ENCODE peak calls at places on chromosomes 16 and 17, in ten cellular contexts. One of them, this sample, is unnamed.

GRCh38 chr16:73864868-73865267 is 431.7 kb upstream of the PSMD7 start:
- DNase-seq in NCI-H1436 treated with DMSO at 0.1 percent for 48 hours: no peak
- DNase-seq in T-helper 1 cell: no peak
- DNase-seq in HAP-1: no peak
- DNase-seq in stimulated activated CD8-positive, alpha-beta memory T cell treated with anti-CD3 and anti-CD28 coated beads, Interleukin-15, amount 100 ng/mL, for 4 hours: no peak
- DNase-seq in NCI-H1092 treated with DMSO at 0.1 percent for 48 hours: no peak
- DNase-seq in stimulated activated naive CD4-positive, alpha-beta T cell: no peak
- DNase-seq in HL-60: no peak
- DNase-seq in nucleus accumbens: no peak
- DNase-seq in Right ventricle myocardium superior: no peak
- DNase-seq in this sample: no peak

GRCh38 chr16:67537270-67537635 is 8.6 kb downstream of the RIPOR1 start:
- DNase-seq in NCI-H1436 treated with DMSO at 0.1 percent for 48 hours: no peak
- DNase-seq in T-helper 1 cell: no peak
- DNase-seq in HAP-1: no peak
- DNase-seq in stimulated activated CD8-positive, alpha-beta memory T cell treated with anti-CD3 and anti-CD28 coated beads, Interleukin-15, amount 100 ng/mL, for 4 hours: no peak
- DNase-seq in NCI-H1092 treated with DMSO at 0.1 percent for 48 hours: no peak
- DNase-seq in stimulated activated naive CD4-positive, alpha-beta T cell: peak
- DNase-seq in HL-60: no peak
- DNase-seq in nucleus accumbens: no peak
- DNase-seq in Right ventricle myocardium superior: peak
- DNase-seq in this sample: no peak

GRCh38 chr16:82063456-82064082 is 28.5 kb downstream of the HSD17B2 start:
- DNase-seq in NCI-H1436 treated with DMSO at 0.1 percent for 48 hours: no peak
- DNase-seq in T-helper 1 cell: no peak
- DNase-seq in HAP-1: no peak
- DNase-seq in stimulated activated CD8-positive, alpha-beta memory T cell treated with anti-CD3 and anti-CD28 coated beads, Interleukin-15, amount 100 ng/mL, for 4 hours: no peak
- DNase-seq in NCI-H1092 treated with DMSO at 0.1 percent for 48 hours: no peak
- DNase-seq in stimulated activated naive CD4-positive, alpha-beta T cell: no peak
- DNase-seq in HL-60: no peak
- DNase-seq in nucleus accumbens: no peak
- DNase-seq in Right ventricle myocardium superior: no peak
- DNase-seq in this sample: no peak

GRCh38 chr17:2691965-2692780 is 19.4 kb downstream of the CLUH start:
- DNase-seq in NCI-H1436 treated with DMSO at 0.1 percent for 48 hours: no peak
- DNase-seq in T-helper 1 cell: no peak
- DNase-seq in HAP-1: no peak
- DNase-seq in stimulated activated CD8-positive, alpha-beta memory T cell treated with anti-CD3 and anti-CD28 coated beads, Interleukin-15, amount 100 ng/mL, for 4 hours: no peak
- DNase-seq in NCI-H1092 treated with DMSO at 0.1 percent for 48 hours: no peak
- DNase-seq in stimulated activated naive CD4-positive, alpha-beta T cell: no peak
- DNase-seq in HL-60: no peak
- DNase-seq in nucleus accumbens: no peak
- DNase-seq in Right ventricle myocardium superior: peak
- DNase-seq in this sample: no peak

GRCh38 chr16:89577055-89577759 is 1.6 kb downstream of the CPNE7 start:
- DNase-seq in NCI-H1436 treated with DMSO at 0.1 percent for 48 hours: no peak
- DNase-seq in T-helper 1 cell: no peak
- DNase-seq in HAP-1: no peak
- DNase-seq in stimulated activated CD8-positive, alpha-beta memory T cell treated with anti-CD3 and anti-CD28 coated beads, Interleukin-15, amount 100 ng/mL, for 4 hours: no peak
- DNase-seq in NCI-H1092 treated with DMSO at 0.1 percent for 48 hours: no peak
- DNase-seq in stimulated activated naive CD4-positive, alpha-beta T cell: no peak
- DNase-seq in HL-60: no peak
- DNase-seq in nucleus accumbens: no peak
- DNase-seq in Right ventricle myocardium superior: no peak
- DNase-seq in this sample: no peak

GRCh38 chr16:5738586-5738985 is 641.0 kb upstream of the EEF2KMT start:
- DNase-seq in NCI-H1436 treated with DMSO at 0.1 percent for 48 hours: no peak
- DNase-seq in T-helper 1 cell: no peak
- DNase-seq in HAP-1: no peak
- DNase-seq in stimulated activated CD8-positive, alpha-beta memory T cell treated with anti-CD3 and anti-CD28 coated beads, Interleukin-15, amount 100 ng/mL, for 4 hours: no peak
- DNase-seq in NCI-H1092 treated with DMSO at 0.1 percent for 48 hours: no peak
- DNase-seq in stimulated activated naive CD4-positive, alpha-beta T cell: no peak
- DNase-seq in HL-60: no peak
- DNase-seq in nucleus accumbens: no peak
- DNase-seq in Right ventricle myocardium superior: no peak
- DNase-seq in this sample: no peak

GRCh38 chr17:42579794-42580551 is 2.4 kb upstream of the PSMC3IP start:
- DNase-seq in NCI-H1436 treated with DMSO at 0.1 percent for 48 hours: no peak
- DNase-seq in T-helper 1 cell: no peak
- DNase-seq in HAP-1: no peak
- DNase-seq in stimulated activated CD8-positive, alpha-beta memory T cell treated with anti-CD3 and anti-CD28 coated beads, Interleukin-15, amount 100 ng/mL, for 4 hours: no peak
- DNase-seq in NCI-H1092 treated with DMSO at 0.1 percent for 48 hours: no peak
- DNase-seq in stimulated activated naive CD4-positive, alpha-beta T cell: no peak
- DNase-seq in HL-60: no peak
- DNase-seq in nucleus accumbens: no peak
- DNase-seq in Right ventricle myocardium superior: no peak
- DNase-seq in this sample: no peak

GRCh38 chr16:30720694-30721093 is 21.7 kb downstream of the SRCAP start:
- DNase-seq in NCI-H1436 treated with DMSO at 0.1 percent for 48 hours: no peak
- DNase-seq in T-helper 1 cell: no peak
- DNase-seq in HAP-1: no peak
- DNase-seq in stimulated activated CD8-positive, alpha-beta memory T cell treated with anti-CD3 and anti-CD28 coated beads, Interleukin-15, amount 100 ng/mL, for 4 hours: no peak
- DNase-seq in NCI-H1092 treated with DMSO at 0.1 percent for 48 hours: no peak
- DNase-seq in stimulated activated naive CD4-positive, alpha-beta T cell: no peak
- DNase-seq in HL-60: no peak
- DNase-seq in nucleus accumbens: no peak
- DNase-seq in Right ventricle myocardium superior: no peak
- DNase-seq in this sample: no peak

GRCh38 chr17:22507823-22508222 is 815.5 kb downstream of the KCNJ18 start:
- DNase-seq in NCI-H1436 treated with DMSO at 0.1 percent for 48 hours: no peak
- DNase-seq in T-helper 1 cell: no peak
- DNase-seq in HAP-1: no peak
- DNase-seq in stimulated activated CD8-positive, alpha-beta memory T cell treated with anti-CD3 and anti-CD28 coated beads, Interleukin-15, amount 100 ng/mL, for 4 hours: no peak
- DNase-seq in NCI-H1092 treated with DMSO at 0.1 percent for 48 hours: no peak
- DNase-seq in stimulated activated naive CD4-positive, alpha-beta T cell: no peak
- DNase-seq in HL-60: no peak
- DNase-seq in nucleus accumbens: no peak
- DNase-seq in Right ventricle myocardium superior: no peak
- DNase-seq in this sample: no peak

GRCh38 chr17:59357929-59358328 is 26.5 kb downstream of the YPEL2 start:
- DNase-seq in NCI-H1436 treated with DMSO at 0.1 percent for 48 hours: no peak
- DNase-seq in T-helper 1 cell: no peak
- DNase-seq in HAP-1: no peak
- DNase-seq in stimulated activated CD8-positive, alpha-beta memory T cell treated with anti-CD3 and anti-CD28 coated beads, Interleukin-15, amount 100 ng/mL, for 4 hours: no peak
- DNase-seq in NCI-H1092 treated with DMSO at 0.1 percent for 48 hours: no peak
- DNase-seq in stimulated activated naive CD4-positive, alpha-beta T cell: no peak
- DNase-seq in HL-60: no peak
- DNase-seq in nucleus accumbens: no peak
- DNase-seq in Right ventricle myocardium superior: no peak
- DNase-seq in this sample: no peak

This sample was measured in progenitor cell of endocrine pancreas.